ENCODE peak calls at places on chromosomes 6 and 20, in six cellular contexts. One of them, this sample, is unnamed.

GRCh38 chr6:46325561-46326525 is 155.1 kb upstream of the ENPP5 start:
- DNase-seq in fibroblast of lung: peak; percentile 72
- DNase-seq in GM23338: peak; percentile 36
- DNase-seq in GM23248: peak; percentile 80
- DNase-seq in Karpas-422: peak; percentile 92
- DNase-seq in A549: no peak
- DNase-seq in this sample: no peak

GRCh38 chr6:155026366-155027045 is 31.4 kb downstream of the TIAM2 start:
- DNase-seq in fibroblast of lung: peak; percentile 85
- DNase-seq in GM23338: no peak
- DNase-seq in GM23248: peak; percentile 95
- DNase-seq in Karpas-422: no peak
- DNase-seq in A549: peak; percentile 80
- DNase-seq in this sample: no peak

GRCh38 chr6:91860951-91861350 is 1274.1 kb upstream of the MAP3K7 start:
- DNase-seq in fibroblast of lung: peak; percentile 54
- DNase-seq in GM23338: no peak
- DNase-seq in GM23248: no peak
- DNase-seq in Karpas-422: no peak
- DNase-seq in A549: peak; percentile 1
- DNase-seq in this sample: no peak

GRCh38 chr6:56456785-56457184 is 185.9 kb downstream of the DST start:
- DNase-seq in fibroblast of lung: no peak
- DNase-seq in GM23338: no peak
- DNase-seq in GM23248: no peak
- DNase-seq in Karpas-422: no peak
- DNase-seq in A549: no peak
- DNase-seq in this sample: no peak

GRCh38 chr6:111754423-111754822 is 118.8 kb downstream of the FYN start:
- DNase-seq in fibroblast of lung: no peak
- DNase-seq in GM23338: no peak
- DNase-seq in GM23248: no peak
- DNase-seq in Karpas-422: no peak
- DNase-seq in A549: no peak
- DNase-seq in this sample: no peak

GRCh38 chr6:27293436-27294152 is 18.5 kb downstream of the POM121L2 start:
- DNase-seq in fibroblast of lung: peak; percentile 66
- DNase-seq in GM23338: peak; percentile 74
- DNase-seq in GM23248: peak; percentile 57
- DNase-seq in Karpas-422: no peak
- DNase-seq in A549: peak; percentile 72
- DNase-seq in this sample: no peak

GRCh38 chr6:100185615-100186014 is 191.6 kb upstream of the MCHR2 start:
- DNase-seq in fibroblast of lung: no peak
- DNase-seq in GM23338: no peak
- DNase-seq in GM23248: no peak
- DNase-seq in Karpas-422: no peak
- DNase-seq in A549: no peak
- DNase-seq in this sample: no peak

GRCh38 chr6:159117541-159117940 is 51.7 kb upstream of the FNDC1 start:
- DNase-seq in fibroblast of lung: no peak
- DNase-seq in GM23338: no peak
- DNase-seq in GM23248: peak; percentile 20
- DNase-seq in Karpas-422: peak; percentile 94
- DNase-seq in A549: no peak
- DNase-seq in this sample: no peak

GRCh38 chr20:35368616-35369423 is 43.0 kb downstream of the UQCC1 start:
- DNase-seq in fibroblast of lung: no peak
- DNase-seq in GM23338: peak; percentile 29
- DNase-seq in GM23248: peak; percentile 14
- DNase-seq in Karpas-422: no peak
- DNase-seq in A549: no peak
- DNase-seq in this sample: no peak

GRCh38 chr6:80767808-80768207 is 661.3 kb downstream of the BCKDHB start:
- DNase-seq in fibroblast of lung: peak; percentile 89
- DNase-seq in GM23338: peak; percentile 20
- DNase-seq in GM23248: peak; percentile 93
- DNase-seq in Karpas-422: no peak
- DNase-seq in A549: no peak
- DNase-seq in this sample: no peak
- H3K4me2 ChIP-seq in fibroblast of lung: no peak overlapping the region
- H3K4me2 ChIP-seq in GM23338: no peak overlapping the region
- H3K4me2 ChIP-seq in GM23248: peak overlapping the region; percentile 3
- H3K4me2 ChIP-seq in Karpas-422: no peak overlapping the region
- H3K4me2 ChIP-seq in A549: no peak overlapping the region
- H3K4me2 ChIP-seq in this sample: no peak overlapping the region

GRCh38 chr6:75505426-75505825 is 11.8 kb upstream of the FILIP1 start:
- DNase-seq in fibroblast of lung: no peak
- DNase-seq in GM23338: peak; percentile 24
- DNase-seq in GM23248: no peak
- DNase-seq in Karpas-422: no peak
- DNase-seq in A549: no peak
- DNase-seq in this sample: no peak

GRCh38 chr6:75501756-75502155 is 8.2 kb upstream of the FILIP1 start:
- DNase-seq in fibroblast of lung: no peak
- DNase-seq in GM23338: no peak
- DNase-seq in GM23248: no peak
- DNase-seq in Karpas-422: no peak
- DNase-seq in A549: no peak
- DNase-seq in this sample: no peak

GRCh38 chr6:75502884-75503283 is 9.3 kb upstream of the FILIP1 start:
- DNase-seq in fibroblast of lung: no peak
- DNase-seq in GM23338: no peak
- DNase-seq in GM23248: no peak
- DNase-seq in Karpas-422: no peak
- DNase-seq in A549: no peak
- DNase-seq in this sample: no peak

GRCh38 chr6:75503291-75503690 is 9.7 kb upstream of the FILIP1 start:
- DNase-seq in fibroblast of lung: no peak
- DNase-seq in GM23338: no peak
- DNase-seq in GM23248: no peak
- DNase-seq in Karpas-422: no peak
- DNase-seq in A549: no peak
- DNase-seq in this sample: no peak

GRCh38 chr6:75504902-75505233 is 11.3 kb upstream of the FILIP1 start:
- DNase-seq in fibroblast of lung: peak; percentile 49
- DNase-seq in GM23338: no peak
- DNase-seq in GM23248: peak; percentile 62
- DNase-seq in Karpas-422: no peak
- DNase-seq in A549: no peak
- DNase-seq in this sample: no peak
- H3K4me2 ChIP-seq in fibroblast of lung: no peak overlapping the region
- H3K4me2 ChIP-seq in GM23338: peak overlapping the region; percentile 39
- H3K4me2 ChIP-seq in GM23248: no peak overlapping the region
- H3K4me2 ChIP-seq in Karpas-422: no peak overlapping the region
- H3K4me2 ChIP-seq in A549: no peak overlapping the region
- H3K4me2 ChIP-seq in this sample: no peak overlapping the region

DNA sequence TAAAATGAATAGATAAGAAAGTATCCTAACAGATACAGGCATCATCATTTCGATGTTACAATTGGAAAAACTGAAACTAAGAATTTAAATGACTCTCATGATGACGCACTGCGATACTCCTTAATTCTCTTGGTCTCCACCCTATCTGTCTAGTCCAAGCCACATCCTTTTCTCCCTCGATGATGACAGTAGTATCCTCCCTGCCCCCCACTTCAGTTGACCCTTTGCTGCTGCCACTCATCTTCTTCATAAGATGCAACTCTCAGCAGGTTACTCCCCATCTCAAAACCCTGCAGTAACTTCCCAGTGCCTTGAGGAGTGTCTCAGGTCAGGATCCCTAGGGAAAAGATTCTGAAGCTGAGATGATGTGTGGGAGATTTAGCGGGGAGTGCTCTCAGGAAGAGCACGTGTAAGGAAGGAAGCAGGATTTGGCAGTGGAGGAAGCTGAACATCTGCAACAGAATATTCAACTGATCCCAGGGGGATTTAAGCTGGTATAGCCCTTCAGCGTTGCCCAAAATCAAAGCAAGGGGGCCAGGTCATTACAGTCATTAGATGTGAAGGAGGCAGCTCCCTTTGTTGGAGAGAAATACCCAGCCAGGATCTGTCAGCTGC is 16.1 kb downstream of the JPH2 start:
- DNase-seq in fibroblast of lung: no peak
- DNase-seq in GM23338: no peak
- DNase-seq in GM23248: peak; percentile 76
- DNase-seq in Karpas-422: no peak
- DNase-seq in A549: no peak
- DNase-seq in this sample: no peak
- H3K4me2 ChIP-seq in fibroblast of lung: peak overlapping the region; percentile 2
- H3K4me2 ChIP-seq in GM23338: no peak overlapping the region
- H3K4me2 ChIP-seq in GM23248: peak overlapping the region; percentile 68
- H3K4me2 ChIP-seq in Karpas-422: no peak overlapping the region
- H3K4me2 ChIP-seq in A549: no peak overlapping the region
- H3K4me2 ChIP-seq in this sample: no peak overlapping the region

GRCh38 chr20:23879811-23880374 is 345 bp upstream of the CST5 start:
- DNase-seq in fibroblast of lung: no peak
- DNase-seq in GM23338: no peak
- DNase-seq in GM23248: no peak
- DNase-seq in Karpas-422: no peak
- DNase-seq in A549: no peak
- DNase-seq in this sample: no peak
- H3K4me2 ChIP-seq in fibroblast of lung: no peak overlapping the region
- H3K4me2 ChIP-seq in GM23338: no peak overlapping the region
- H3K4me2 ChIP-seq in GM23248: no peak overlapping the region
- H3K4me2 ChIP-seq in Karpas-422: no peak overlapping the region
- H3K4me2 ChIP-seq in A549: no peak overlapping the region
- H3K4me2 ChIP-seq in this sample: no peak overlapping the region

DNA sequence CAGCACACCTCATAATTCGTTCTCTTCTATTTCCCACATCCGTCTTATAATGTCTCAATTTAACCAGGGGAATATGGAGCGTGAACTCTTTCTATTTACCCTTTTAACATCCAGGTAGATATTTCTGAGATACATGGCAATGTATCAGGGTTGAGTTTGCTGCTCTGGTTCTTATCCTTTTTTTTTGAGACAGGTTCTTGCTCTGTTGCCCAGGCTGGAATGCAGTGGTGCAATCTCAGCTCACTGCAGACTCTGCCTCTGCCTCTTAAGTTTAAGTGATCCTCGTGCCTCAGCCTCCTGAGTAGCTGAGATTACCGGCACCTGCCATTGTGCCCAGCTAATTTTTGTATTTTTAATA is 36.5 kb downstream of the KLHL31 start:
- DNase-seq in fibroblast of lung: no peak
- DNase-seq in GM23338: no peak
- DNase-seq in GM23248: no peak
- DNase-seq in Karpas-422: no peak
- DNase-seq in A549: no peak
- DNase-seq in this sample: no peak
- H3K4me2 ChIP-seq in fibroblast of lung: peak overlapping the region; percentile 67
- H3K4me2 ChIP-seq in GM23338: no peak overlapping the region
- H3K4me2 ChIP-seq in GM23248: no peak overlapping the region
- H3K4me2 ChIP-seq in Karpas-422: no peak overlapping the region
- H3K4me2 ChIP-seq in A549: no peak overlapping the region
- H3K4me2 ChIP-seq in this sample: no peak overlapping the region

GRCh38 chr20:42379385-42379784 is 761.2 kb upstream of the CHD6 start:
- DNase-seq in fibroblast of lung: no peak
- DNase-seq in GM23338: no peak
- DNase-seq in GM23248: no peak
- DNase-seq in Karpas-422: no peak
- DNase-seq in A549: no peak
- DNase-seq in this sample: no peak

GRCh38 chr20:42373049-42373448 is 754.9 kb upstream of the CHD6 start:
- DNase-seq in fibroblast of lung: no peak
- DNase-seq in GM23338: no peak
- DNase-seq in GM23248: no peak
- DNase-seq in Karpas-422: no peak
- DNase-seq in A549: no peak
- DNase-seq in this sample: no peak

GRCh38 chr20:42380287-42380686 is 762.1 kb upstream of the CHD6 start:
- DNase-seq in fibroblast of lung: no peak
- DNase-seq in GM23338: no peak
- DNase-seq in GM23248: no peak
- DNase-seq in Karpas-422: no peak
- DNase-seq in A549: no peak
- DNase-seq in this sample: no peak

DNA sequence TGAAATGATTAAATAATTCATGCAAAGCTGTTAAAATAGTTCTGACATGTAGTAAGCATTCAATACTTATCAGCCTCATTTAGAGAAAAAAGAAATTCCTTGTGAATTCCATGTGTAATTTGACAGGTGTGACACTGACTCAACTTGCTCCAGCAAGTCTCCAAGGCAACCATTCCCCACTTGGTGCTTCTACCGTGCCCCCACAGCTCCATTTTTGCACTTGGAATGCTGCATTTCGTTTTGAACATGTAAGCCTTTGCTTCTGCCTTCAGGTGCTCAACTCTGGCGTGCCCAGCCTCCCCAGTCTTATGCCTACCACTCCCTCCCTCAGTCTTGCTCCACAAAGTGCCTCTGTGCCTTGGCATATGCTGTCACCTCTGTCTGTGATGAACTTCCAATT is 760.6 kb upstream of the CHD6 start:
- DNase-seq in fibroblast of lung: no peak
- DNase-seq in GM23338: no peak
- DNase-seq in GM23248: no peak
- DNase-seq in Karpas-422: no peak
- DNase-seq in A549: no peak
- DNase-seq in this sample: no peak
- H3K4me2 ChIP-seq in fibroblast of lung: no peak overlapping the region
- H3K4me2 ChIP-seq in GM23338: no peak overlapping the region
- H3K4me2 ChIP-seq in GM23248: no peak overlapping the region
- H3K4me2 ChIP-seq in Karpas-422: no peak overlapping the region
- H3K4me2 ChIP-seq in A549: no peak overlapping the region
- H3K4me2 ChIP-seq in this sample: no peak overlapping the region